ENCODE peak calls at places on chromosomes 11 and 22, in ten cellular contexts. C is stimulated activated CD8-positive, alpha-beta memory T cell treated with anti-CD3 and anti-CD28 coated beads, Interleukin-12 subunit alpha, Interleukin-12 subunit beta, amount 100 ng/mL, for 4 hours; R is progenitor cell of endocrine pancreas; H is activated T-helper 1 cell treated with Interleukin-2 at 50 U/mL for 16 hours; Q is uterus; L is fibroblast of lung; F is NCI-H345; T is substantia nigra; Z is NCI-H1436; V is stimulated activated CD4-positive, alpha-beta T cell treated with anti-CD3 and anti-CD28 coated beads, Interleukin-4, amount 100 ng/mL, for 4 hours. A is an unnamed sample.

GRCh38 chr11:1770528-1770927 is 6.8 kb upstream of the CTSD start:
- DNase-seq in C (no peak), R (no peak), H (no peak), Q (no peak), L (no peak), F (no peak), T (no peak), Z (no peak), V (no peak), A (peak; percentile 35)

GRCh38 chr11:8963569-8964323 is 496 bp downstream of the TMEM9B start:
- DNase-seq in C (peak; percentile 69), R (peak; percentile 59), H (peak; percentile 67), Q (peak; percentile 71), L (no peak), F (peak; percentile 84), T (peak; percentile 80), Z (peak; percentile 27), V (peak; percentile 71), A (no peak)

GRCh38 chr22:44193537-44193896 is 12.8 kb downstream of the PARVG start:
- DNase-seq in C (no peak), R (no peak), H (no peak), Q (no peak), L (no peak), F (no peak), T (no peak), Z (no peak), V (no peak), A (no peak)

GRCh38 chr11:117888140-117888561 is 11.7 kb upstream of the FXYD6 start:
- DNase-seq in C (no peak), R (no peak), H (no peak), Q (peak; percentile 18), L (no peak), F (no peak), T (no peak), Z (no peak), V (no peak), A (no peak)

GRCh38 chr11:2483426-2483825 is 38.6 kb downstream of the KCNQ1 start:
- DNase-seq in C (no peak), R (no peak), H (no peak), Q (no peak), L (no peak), F (peak; percentile 22), T (no peak), Z (no peak), V (no peak), A (no peak)

GRCh38 chr11:119676461-119677020 is 52.5 kb downstream of the NECTIN1 start:
- DNase-seq in C (no peak), R (no peak), H (no peak), Q (no peak), L (peak; percentile 49), F (no peak), T (no peak), Z (no peak), V (no peak), A (peak; percentile 55)

GRCh38 chr11:19989191-19989590 is 171.1 kb downstream of the DBX1 start:
- DNase-seq in C (no peak), R (no peak), H (no peak), Q (no peak), L (no peak), F (no peak), T (no peak), Z (no peak), V (no peak), A (no peak)

GRCh38 chr11:17541330-17541885 is 2.8 kb downstream of the USH1C start:
- DNase-seq in C (no peak), R (no peak), H (no peak), Q (no peak), L (no peak), F (no peak), T (no peak), Z (no peak), V (no peak), A (no peak)

GRCh38 chr11:85795712-85796487 is 15.0 kb downstream of the SYTL2 start:
- DNase-seq in C (no peak), R (no peak), H (no peak), Q (no peak), L (no peak), F (no peak), T (no peak), Z (no peak), V (no peak), A (no peak)

GRCh38 chr22:38841211-38841610 is 2.6 kb downstream of the NPTXR start:
- DNase-seq in C (no peak), R (no peak), H (no peak), Q (no peak), L (no peak), F (no peak), T (no peak), Z (no peak), V (no peak), A (no peak)

GRCh38 chr11:130050272-130050671 is 19.4 kb upstream of the APLP2 start:
- DNase-seq in C (no peak), R (no peak), H (no peak), Q (no peak), L (no peak), F (no peak), T (no peak), Z (no peak), V (no peak), A (peak; percentile 42)

GRCh38 chr11:101738494-101738893 is 154.7 kb upstream of the TRPC6 start:
- DNase-seq in C (no peak), R (no peak), H (no peak), Q (no peak), L (no peak), F (no peak), T (no peak), Z (no peak), V (no peak), A (no peak)

GRCh38 chr11:96013459-96014213 is 89.7 kb upstream of the MTMR2 start:
- DNase-seq in C (no peak), R (no peak), H (no peak), Q (no peak), L (no peak), F (no peak), T (no peak), Z (no peak), V (peak; percentile 11), A (no peak)

GRCh38 chr22:29470159-29470855 is 9.7 kb upstream of the NEFH start:
- DNase-seq in C (peak; percentile 15), R (peak; percentile 72), H (peak; percentile 65), Q (no peak), L (peak; percentile 50), F (peak; percentile 65), T (peak; percentile 15), Z (peak; percentile 69), V (peak; percentile 28), A (peak; percentile 40)

GRCh38 chr11:87351671-87352070 is 313.9 kb downstream of the TMEM135 start:
- DNase-seq in C (no peak), R (no peak), H (no peak), Q (no peak), L (no peak), F (no peak), T (no peak), Z (no peak), V (no peak), A (no peak)

GRCh38 chr22:17774206-17774927 is at the start of gene BID:
- DNase-seq in C (no peak), R (peak; percentile 41), H (peak; percentile 38), Q (no peak), L (no peak), F (peak; percentile 6), T (no peak), Z (no peak), V (peak; percentile 35), A (peak; percentile 29)

GRCh38 chr11:78192911-78193341 is 4.2 kb downstream of the USP35 start:
- DNase-seq in C (no peak), R (no peak), H (no peak), Q (no peak), L (no peak), F (no peak), T (no peak), Z (no peak), V (peak; percentile 22), A (no peak)

GRCh38 chr22:38314992-38315800 is 2.0 kb downstream of the CSNK1E start:
- DNase-seq in C (no peak), R (no peak), H (no peak), Q (no peak), L (peak; percentile 29), F (no peak), T (peak; percentile 40), Z (no peak), V (no peak), A (peak; percentile 45)

GRCh38 chr11:20501971-20502370 is 97.4 kb upstream of the SLC6A5 start:
- DNase-seq in C (no peak), R (no peak), H (no peak), Q (no peak), L (no peak), F (no peak), T (no peak), Z (no peak), V (no peak), A (no peak)

GRCh38 chr11:35103366-35104194 is 35.4 kb upstream of the CD44 start:
- DNase-seq in C (no peak), R (no peak), H (no peak), Q (no peak), L (no peak), F (no peak), T (no peak), Z (no peak), V (no peak), A (peak; percentile 60)

GRCh38 chr11:134071306-134071705 is 2.4 kb downstream of the JAM3 start:
- DNase-seq in C (no peak), R (no peak), H (no peak), Q (no peak), L (no peak), F (peak; percentile 11), T (no peak), Z (peak; percentile 10), V (no peak), A (no peak)

GRCh38 chr22:39714321-39714720 is 143.8 kb downstream of the CACNA1I start:
- DNase-seq in C (no peak), R (no peak), H (no peak), Q (no peak), L (no peak), F (no peak), T (no peak), Z (no peak), V (no peak), A (no peak)

GRCh38 chr22:27802389-27803079 is 978 bp upstream of the MN1 start:
- DNase-seq in C (peak; percentile 3), R (no peak), H (no peak), Q (peak; percentile 14), L (no peak), F (no peak), T (no peak), Z (no peak), V (no peak), A (no peak)

GRCh38 chr11:16611395-16612233 is 126.8 kb upstream of the C11orf58 start:
- DNase-seq in C (no peak), R (no peak), H (no peak), Q (no peak), L (peak; percentile 20), F (peak; percentile 80), T (no peak), Z (peak; percentile 39), V (no peak), A (peak; percentile 17)

GRCh38 chr11:9320047-9320446 is 5.7 kb upstream of the TMEM41B start:
- DNase-seq in C (no peak), R (no peak), H (no peak), Q (no peak), L (no peak), F (no peak), T (no peak), Z (no peak), V (no peak), A (no peak)

GRCh38 chr11:64225608-64226506 is at the start of the genes NUDT22 and TRPT1:
- DNase-seq in C (peak; percentile 90), R (peak; percentile 87), H (peak; percentile 89), Q (peak; percentile 90), L (peak; percentile 71), F (peak; percentile 91), T (peak; percentile 86), Z (peak; percentile 78), V (peak; percentile 88), A (peak; percentile 85)

GRCh38 chr22:44309647-44310046 is 3.1 kb downstream of the SHISAL1 start:
- DNase-seq in C (no peak), R (no peak), H (no peak), Q (no peak), L (peak; percentile 34), F (no peak), T (no peak), Z (no peak), V (no peak), A (peak; percentile 77)

A was measured in mesenchymal stem cell.